ENCODE peak calls at places on chromosomes 1 and 21, in four cellular contexts. G is H1, E is NCI-H1092 treated with DMSO at 0.1 percent for 48 hours, T is AG04450. J is an unnamed sample.

GRCh38 chr1:117093091-117093534 is 28.4 kb downstream of the TRIM45 start:
- DNase-seq in G (no peak), E (no peak), T (peak), J (no peak)

GRCh38 chr1:26530540-26530897 is 958 bp downstream of the RPS6KA1 start:
- DNase-seq in T (no peak), E (no peak), G (peak), J (no peak)

GRCh38 chr1:85607913-85608250 is 27.3 kb downstream of the CCN1 start:
- DNase-seq in E (no peak), G (peak), T (no peak), J (no peak)

GRCh38 chr1:155218854-155219591 is 10.5 kb downstream of the MTX1 start:
- DNase-seq in E (peak), T (no peak), G (peak), J (no peak)

GRCh38 chr1:185338719-185339622 is 21.9 kb upstream of the IVNS1ABP start:
- DNase-seq in G (no peak), T (no peak), E (no peak), J (no peak)

GRCh38 chr1:52323731-52324130 is 42.3 kb downstream of the CC2D1B start:
- DNase-seq in E (no peak), G (no peak), T (no peak), J (no peak)

GRCh38 chr21:36255650-36256047 is 64.3 kb upstream of the MORC3 start:
- DNase-seq in G (no peak), E (no peak), T (no peak), J (no peak)

GRCh38 chr1:174358344-174358743 is 89.4 kb upstream of the GPR52 start:
- DNase-seq in E (peak), T (no peak), G (no peak), J (no peak)

GRCh38 chr1:185463011-185463410 is 146.0 kb upstream of the IVNS1ABP start:
- DNase-seq in T (no peak), E (no peak), G (no peak), J (no peak)

GRCh38 chr1:80392529-80392928 is 1386.0 kb upstream of the ADGRL4 start:
- DNase-seq in T (no peak), G (no peak), E (no peak), J (no peak)

GRCh38 chr1:223710179-223711133 is 1.9 kb upstream of the CAPN2 start:
- DNase-seq in G (no peak), E (no peak), T (no peak), J (no peak)

GRCh38 chr1:67960766-67961165 is 89.7 kb downstream of the DIRAS3 start:
- DNase-seq in T (no peak), E (no peak), G (no peak), J (no peak)

GRCh38 chr21:34882719-34883131 is 166.4 kb downstream of the RUNX1 start:
- DNase-seq in G (no peak), T (no peak), E (no peak), J (no peak)